ENCODE peak calls at places on chromosomes 6 and 20, in nine cellular contexts. K is fibroblast of lung; X is CD8-positive, alpha-beta T cell; R is pancreas; H is A549; C is left ventricle myocardium inferior; O is lower lobe of right lung; J is heart right ventricle; Z is IMR-90. M is an unnamed sample.

GRCh38 chr20:48722002-48722731 is 105.6 kb downstream of the PREX1 start:
- DNase-seq in J (no peak), C (no peak), K (peak; percentile 71), O (no peak), Z (peak; percentile 32), X (no peak), H (no peak), R (no peak), M (peak; percentile 84)

GRCh38 chr20:34475979-34476736 is 40.1 kb upstream of the DYNLRB1 start:
- DNase-seq in K (peak; percentile 25), J (peak; percentile 61), Z (peak; percentile 21), R (peak; percentile 56), H (peak; percentile 51), X (peak; percentile 54), O (peak; percentile 60), C (peak; percentile 50), M (no peak)

GRCh38 chr6:16352258-16352635 is 113.9 kb downstream of the GMPR start:
- DNase-seq in Z (peak; percentile 74), J (no peak), O (no peak), X (no peak), H (no peak), K (peak; percentile 62), R (no peak), C (no peak), M (no peak)

GRCh38 chr6:105994522-105995402 is 91.4 kb upstream of the PRDM1 start:
- DNase-seq in J (peak; percentile 56), C (peak; percentile 41), K (peak; percentile 80), O (peak; percentile 74), R (no peak), Z (peak; percentile 78), H (peak; percentile 39), X (peak; percentile 69), M (no peak)

GRCh38 chr6:21596379-21597242 is 3.1 kb downstream of the SOX4 start:
- DNase-seq in J (peak; percentile 57), X (no peak), C (peak; percentile 47), Z (peak; percentile 59), H (peak; percentile 67), R (peak; percentile 50), O (peak; percentile 59), K (peak; percentile 77), M (peak; percentile 78)

GRCh38 chr6:12324096-12324495 is 33.9 kb downstream of the EDN1 start:
- DNase-seq in H (peak; percentile 99), K (no peak), O (no peak), J (no peak), X (no peak), R (no peak), C (no peak), Z (peak; percentile 52), M (no peak)

GRCh38 chr6:44841829-44842228 is 454.3 kb downstream of the CDC5L start:
- DNase-seq in Z (no peak), O (no peak), K (no peak), R (no peak), J (no peak), X (no peak), C (no peak), H (no peak), M (no peak)

GRCh38 chr20:17875981-17876385 is 92.6 kb downstream of the SNX5 start:
- DNase-seq in C (no peak), R (no peak), O (no peak), K (no peak), X (no peak), J (no peak), H (no peak), Z (no peak), M (no peak)

GRCh38 chr6:43790031-43790430 is 20.0 kb downstream of the VEGFA start:
- DNase-seq in C (peak; percentile 64), J (peak; percentile 49), R (no peak), H (no peak), O (no peak), K (peak; percentile 60), X (no peak), Z (no peak), M (no peak)

GRCh38 chr20:62732356-62732755 is 23.7 kb downstream of the NTSR1 start:
- DNase-seq in R (no peak), J (no peak), X (no peak), O (no peak), K (no peak), H (no peak), Z (no peak), C (no peak), M (no peak)

GRCh38 chr20:13200767-13201500 is 20.1 kb upstream of the ISM1 start:
- DNase-seq in K (no peak), J (no peak), Z (no peak), H (no peak), O (no peak), R (no peak), C (no peak), X (no peak), M (no peak)

GRCh38 chr20:20493701-20494100 is 125.8 kb downstream of the INSM1 start:
- DNase-seq in O (no peak), K (no peak), C (no peak), J (no peak), H (no peak), Z (no peak), X (no peak), R (no peak), M (no peak)

GRCh38 chr6:129141499-129141898 is 258.6 kb downstream of the LAMA2 start:
- DNase-seq in H (no peak), O (no peak), C (no peak), K (peak; percentile 49), R (no peak), X (no peak), J (no peak), Z (peak; percentile 21), M (no peak)

GRCh38 chr6:146892283-146892612 is 293.5 kb downstream of the ADGB start:
- DNase-seq in O (no peak), J (no peak), K (no peak), H (no peak), C (no peak), X (no peak), Z (no peak), R (no peak), M (no peak)

GRCh38 chr6:168150551-168151444 is 71.8 kb upstream of the FRMD1 start:
- DNase-seq in C (no peak), K (no peak), J (no peak), Z (no peak), R (peak; percentile 31), H (peak; percentile 22), X (peak; percentile 17), O (no peak), M (no peak)

GRCh38 chr6:27178001-27178730 is 69.3 kb upstream of the PRSS16 start:
- DNase-seq in C (peak; percentile 51), K (peak; percentile 95), R (peak; percentile 54), H (peak; percentile 92), Z (peak; percentile 94), O (no peak), X (no peak), J (peak; percentile 22), M (peak; percentile 75)

GRCh38 chr6:79079425-79080130 is 1.5 kb upstream of the PHIP start:
- DNase-seq in K (peak; percentile 45), R (no peak), Z (peak; percentile 8), H (no peak), J (no peak), O (no peak), X (no peak), C (no peak), M (no peak)
- H3K4me3 ChIP-seq in K (peak overlapping the region; percentile 89), R (peak overlapping the region; percentile 80), Z (peak overlapping the region; percentile 75), H (peak overlapping the region; percentile 89), J (peak overlapping the region; percentile 82), O (peak overlapping the region; percentile 78), X (peak overlapping the region; percentile 80), C (peak overlapping the region; percentile 92), M (peak overlapping the region; percentile 88)

GRCh38 chr6:107657373-107657754 is 166.7 kb downstream of the SCML4 start:
- DNase-seq in H (no peak), R (no peak), Z (no peak), X (no peak), J (no peak), C (no peak), K (no peak), O (no peak), M (no peak)
- H3K27ac ChIP-seq in H (no peak overlapping the region), R (no peak overlapping the region), Z (peak overlapping the region; percentile 79), X (no peak overlapping the region), J (no peak overlapping the region), C (peak overlapping the region; percentile 66), K (peak overlapping the region; percentile 72), O (no peak overlapping the region), M (no peak overlapping the region)

DNA sequence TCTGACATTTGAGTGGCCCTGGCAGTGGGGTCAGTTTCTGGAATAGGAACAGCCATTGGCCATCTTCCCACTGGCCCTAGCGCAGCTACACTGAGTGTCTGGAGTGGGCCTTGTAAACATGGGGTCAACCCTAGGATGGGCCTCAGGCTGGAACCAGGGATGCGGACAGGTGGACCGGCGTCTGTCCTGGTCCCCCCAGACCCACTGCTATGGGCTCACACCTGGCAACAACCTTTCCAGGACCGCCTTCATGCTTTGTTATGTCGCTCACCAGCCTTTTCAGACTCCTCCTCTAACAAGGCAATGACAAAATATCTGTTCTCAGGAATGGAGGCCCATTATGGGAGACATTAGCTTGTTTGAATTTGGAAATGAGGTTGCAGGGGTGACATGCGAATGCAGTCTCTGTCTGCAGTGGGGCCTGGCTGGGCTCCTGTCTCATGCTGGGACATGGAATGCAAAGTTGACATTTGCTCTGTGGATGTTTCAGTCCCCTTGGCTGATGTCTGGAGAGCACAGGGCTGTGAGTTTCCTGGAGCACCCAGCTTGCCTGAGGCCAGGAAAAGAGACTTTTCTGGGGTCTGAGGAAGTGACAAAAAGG is 98.6 kb upstream of the PMEPA1 start:
- DNase-seq in X (no peak), C (no peak), Z (no peak), K (no peak), H (no peak), R (no peak), O (no peak), J (no peak), M (no peak)
- TF ChIP-seq CTCF in X (no peak), C (no peak), Z (no peak), K (no peak), H (no peak), R (no peak), O (no peak), J (no peak), M (no peak)

GRCh38 chr6:117351521-117351920 is 74.2 kb downstream of the ROS1 start:
- DNase-seq in Z (no peak), J (no peak), K (no peak), O (no peak), R (no peak), X (no peak), C (no peak), H (no peak), M (no peak)

GRCh38 chr6:117354671-117355070 is 71.1 kb downstream of the ROS1 start:
- DNase-seq in Z (no peak), J (no peak), X (no peak), H (no peak), K (no peak), R (no peak), O (no peak), C (no peak), M (no peak)

DNA sequence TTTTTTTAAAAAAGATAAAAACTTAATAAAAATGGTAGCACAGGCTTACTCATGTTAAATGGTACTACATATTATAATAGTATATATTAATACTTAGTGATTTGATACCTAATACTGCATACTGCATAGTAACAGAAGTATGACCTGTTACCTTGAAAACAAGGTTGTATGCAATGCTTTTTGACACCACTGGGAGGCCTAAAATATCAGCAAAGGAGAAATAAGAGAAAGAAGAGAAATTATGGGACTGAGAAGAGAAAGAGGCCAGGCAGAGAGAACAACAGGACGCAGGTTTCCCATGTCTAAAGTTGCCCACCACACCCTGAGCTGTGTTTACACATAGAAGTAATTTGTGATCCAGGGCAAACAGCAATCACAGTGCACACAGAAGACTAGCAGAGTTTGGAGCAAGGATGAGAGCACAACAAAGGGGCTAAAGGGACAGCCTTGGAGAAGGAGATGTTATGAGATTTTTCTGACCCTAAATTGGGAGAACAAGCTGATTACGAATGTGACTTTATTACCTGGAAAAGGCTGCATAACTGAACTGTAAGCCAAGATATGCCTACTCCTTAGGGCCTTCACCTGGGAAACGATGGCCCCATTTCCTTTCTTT is 73.2 kb downstream of the ROS1 start:
- DNase-seq in C (no peak), X (no peak), O (no peak), K (peak; percentile 33), Z (peak; percentile 16), J (no peak), R (no peak), H (peak; percentile 36), M (no peak)
- H3K4me3 ChIP-seq in C (no peak overlapping the region), X (no peak overlapping the region), O (no peak overlapping the region), K (no peak overlapping the region), Z (no peak overlapping the region), J (no peak overlapping the region), R (no peak overlapping the region), H (no peak overlapping the region), M (no peak overlapping the region)

M was measured in coronary artery.